ENCODE peak calls at places on chromosomes 16 and 17, in four cellular contexts. D is AG04449, P is DND-41, V is fibroblast of mammary gland. L is an unnamed sample.

GRCh38 chr17:77282524-77283515 is 142.1 kb downstream of the SEC14L1 start:
- DNase-seq in D (no peak), P (no peak), V (peak; percentile 58), L (no peak)

GRCh38 chr17:50208611-50209061 is 7.2 kb upstream of the COL1A1 start:
- DNase-seq in D (no peak), P (no peak), V (no peak), L (no peak)

GRCh38 chr17:68950725-68951124 is 4.5 kb downstream of the ABCA8 start:
- DNase-seq in D (no peak), P (no peak), V (no peak), L (no peak)

GRCh38 chr17:29292071-29292991 is 1.6 kb downstream of the NUFIP2 start:
- DNase-seq in D (no peak), P (peak; percentile 76), V (peak; percentile 40), L (no peak)

GRCh38 chr17:55023626-55024025 is 55.1 kb downstream of the STXBP4 start:
- DNase-seq in D (no peak), P (no peak), V (no peak), L (no peak)

GRCh38 chr17:16926061-16926511 is 45.8 kb downstream of the TNFRSF13B start:
- DNase-seq in D (no peak), P (no peak), V (no peak), L (no peak)

GRCh38 chr17:37506678-37507077 is 17.0 kb downstream of the DUSP14 start:
- DNase-seq in D (no peak), P (peak; percentile 46), V (peak; percentile 51), L (no peak)

GRCh38 chr16:88694221-88695087 is 8.1 kb upstream of the SNAI3 start:
- DNase-seq in D (no peak), P (no peak), V (no peak), L (no peak)

GRCh38 chr16:55302635-55303034 is 21.4 kb upstream of the IRX6 start:
- DNase-seq in D (no peak), P (no peak), V (no peak), L (no peak)

GRCh38 chr17:44522883-44523671 is 19.9 kb upstream of the GPATCH8 start:
- DNase-seq in D (no peak), P (peak; percentile 36), V (peak; percentile 70), L (no peak)

GRCh38 chr16:27154573-27155521 is 48.5 kb upstream of the KDM8 start:
- DNase-seq in D (no peak), P (peak; percentile 76), V (peak; percentile 39), L (no peak)

GRCh38 chr16:28504707-28505404 is 1.8 kb downstream of the IL27 start:
- DNase-seq in D (no peak), P (no peak), V (no peak), L (no peak)

GRCh38 chr17:82497483-82498405 is 21.8 kb upstream of the FOXK2 start:
- DNase-seq in D (no peak), P (peak; percentile 65), V (peak; percentile 72), L (no peak)

GRCh38 chr17:20191066-20191465 is 181.9 kb downstream of the SPECC1 start:
- DNase-seq in D (no peak), P (no peak), V (peak; percentile 98), L (peak; percentile 81)

GRCh38 chr16:18841833-18842525 is 40.6 kb upstream of the ARL6IP1 start:
- DNase-seq in D (no peak), P (no peak), V (no peak), L (no peak)

GRCh38 chr17:30332057-30332542 is 1.8 kb downstream of the TMIGD1 start:
- DNase-seq in D (peak; percentile 19), P (peak; percentile 59), V (peak; percentile 82), L (no peak)

GRCh38 chr16:24946155-24946554 is 69.0 kb downstream of the ARHGAP17 start:
- DNase-seq in D (no peak), P (no peak), V (no peak), L (no peak)

GRCh38 chr17:56708220-56708567 is 114.7 kb downstream of the NOG start:
- DNase-seq in D (no peak), P (no peak), V (no peak), L (no peak)

GRCh38 chr16:23679986-23680336 is 1.3 kb downstream of the PLK1 start:
- DNase-seq in D (no peak), P (no peak), V (no peak), L (no peak)

GRCh38 chr17:46202482-46202881 is 9.3 kb upstream of the KANSL1 start:
- DNase-seq in D (no peak), P (no peak), V (no peak), L (no peak)

DNA sequence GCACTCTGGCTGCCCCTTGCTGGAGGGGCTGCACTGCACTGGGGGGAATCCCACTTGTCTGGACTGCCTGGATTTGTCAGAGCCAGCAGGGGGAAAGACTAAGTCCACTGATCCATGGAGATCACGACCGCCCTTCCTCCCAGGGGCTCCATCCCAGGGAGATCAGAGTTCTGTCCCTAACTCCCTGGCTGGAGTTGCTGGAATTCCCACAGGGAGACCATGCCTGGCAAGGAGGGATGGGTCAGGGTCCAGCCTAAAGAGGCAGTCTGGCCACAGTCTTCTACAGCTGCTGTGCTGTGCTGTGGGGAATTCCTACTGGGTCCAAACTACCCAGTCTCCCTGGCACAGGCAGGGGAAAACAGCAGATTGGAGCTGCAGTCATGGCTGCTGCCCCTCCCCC is 311.9 kb downstream of the ZFHX3 start:
- DNase-seq in D (no peak), P (no peak), V (no peak), L (no peak)
- H3K4me3 ChIP-seq in D (no peak overlapping the region), P (no peak overlapping the region), V (no peak overlapping the region), L (no peak overlapping the region)

GRCh38 chr16:180101-180920 is at the start of gene HBQ1:
- DNase-seq in D (no peak), P (no peak), V (no peak), L (no peak)
- H3K4me3 ChIP-seq in D (peak within 1 kb of the TSS; percentile 48), P (no peak within 1 kb of the TSS), V (peak within 1 kb of the TSS; percentile 9), L (peak within 1 kb of the TSS; percentile 46)

GRCh38 chr16:6008656-6009055 is 911.1 kb upstream of the EEF2KMT start:
- DNase-seq in D (no peak), P (no peak), V (no peak), L (no peak)
- H3K4me3 ChIP-seq in D (no peak overlapping the region), P (no peak overlapping the region), V (no peak overlapping the region), L (no peak overlapping the region)

GRCh38 chr17:7383371-7383741 is 2.5 kb downstream of the TNK1 start:
- DNase-seq in D (no peak), P (no peak), V (no peak), L (no peak)
- H3K4me3 ChIP-seq in D (peak overlapping the region; percentile 52), P (no peak overlapping the region), V (no peak overlapping the region), L (peak overlapping the region; percentile 47)

GRCh38 chr17:13544755-13545154 is 57.0 kb downstream of the HS3ST3A1 start:
- DNase-seq in D (no peak), P (no peak), V (peak; percentile 97), L (no peak)
- H3K4me3 ChIP-seq in D (no peak overlapping the region), P (no peak overlapping the region), V (no peak overlapping the region), L (no peak overlapping the region)

DNA sequence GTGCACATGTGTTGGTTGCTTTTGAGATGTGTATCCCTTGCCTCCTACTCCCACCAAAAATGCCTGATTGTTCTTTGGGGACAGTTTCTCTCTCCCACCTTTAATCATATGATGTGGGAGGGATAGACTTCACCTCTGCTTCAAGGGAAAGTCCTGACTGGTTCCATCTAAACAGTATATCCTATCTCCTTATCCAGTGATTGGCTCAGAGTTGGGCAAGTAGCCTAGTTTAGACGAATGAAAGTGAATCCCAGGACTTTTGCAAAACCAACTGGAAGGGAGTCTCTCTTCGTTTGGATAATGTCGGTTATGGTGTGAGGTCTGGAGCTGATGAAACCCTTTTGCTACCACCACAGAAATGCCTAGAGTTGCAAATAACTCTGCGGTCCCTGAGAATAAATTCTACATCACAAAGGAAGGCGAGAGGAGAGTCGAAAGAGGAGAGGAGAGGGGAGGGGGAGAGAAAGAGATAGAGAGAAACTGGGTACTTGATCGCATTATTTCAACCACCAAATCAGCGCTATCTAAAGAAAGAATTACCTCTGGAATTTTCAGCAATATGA is 77.1 kb upstream of the SALL1 start:
- DNase-seq in D (no peak), P (no peak), V (no peak), L (no peak)
- H3K4me3 ChIP-seq in D (no peak overlapping the region), P (no peak overlapping the region), V (no peak overlapping the region), L (no peak overlapping the region)

GRCh38 chr17:41968676-41969075 is 2.1 kb downstream of the CNP start:
- DNase-seq in D (no peak), P (no peak), V (no peak), L (no peak)
- H3K4me3 ChIP-seq in D (no peak overlapping the region), P (no peak overlapping the region), V (no peak overlapping the region), L (no peak overlapping the region)

L was measured in skeletal muscle cell.